ENCODE peak calls at places on chromosomes 7 and 10, in eight cellular contexts. E, Q, C, Y, U, I, G and F are unnamed samples. For H3K79me2 and H3K27me3, the result is how much of the 10 kb centered on the place peaks cover.

GRCh38 chr10:80168679-80169380 is 36.3 kb downstream of the PLAC9 start:
- DNase-seq in C (no peak), Y (no peak), G (no peak), Q (peak), E (no peak), I (no peak), U (no peak), F (peak)

GRCh38 chr7:100189061-100189460 is 11.3 kb downstream of the STAG3 start:
- DNase-seq in Y (no peak), G (no peak), Q (no peak), I (no peak), E (no peak), C (no peak), U (no peak), F (no peak)

GRCh38 chr7:44891372-44891771 is 6.0 kb upstream of the PURB start:
- DNase-seq in Y (no peak), E (no peak), U (no peak), C (no peak), Q (no peak), G (no peak), I (no peak), F (no peak)

GRCh38 chr7:119957335-119957734 is 315.6 kb upstream of the KCND2 start:
- DNase-seq in Q (no peak), G (no peak), E (no peak), I (no peak), U (no peak), Y (no peak), C (no peak), F (no peak)

GRCh38 chr10:132904169-132904813 is 38.1 kb downstream of the CFAP46 start:
- DNase-seq in E (peak), G (peak), U (peak), Y (peak), C (peak), I (peak), Q (peak), F (peak)

GRCh38 chr7:92723978-92724377 is 112.4 kb downstream of the CDK6 start:
- DNase-seq in Y (no peak), G (no peak), E (no peak), I (no peak), Q (no peak), C (no peak), U (no peak), F (peak)

GRCh38 chr10:111113238-111113960 is 36.6 kb downstream of the ADRA2A start:
- DNase-seq in Y (no peak), G (no peak), C (no peak), U (no peak), E (no peak), Q (no peak), I (no peak), F (no peak)

GRCh38 chr10:129764011-129764900 is 199.8 kb downstream of the EBF3 start:
- DNase-seq in Q (no peak), E (no peak), G (no peak), Y (peak), U (no peak), I (no peak), C (no peak), F (peak)

GRCh38 chr10:29063806-29064644 is 224.8 kb upstream of the LYZL1 start:
- DNase-seq in I (peak), E (peak), Y (no peak), C (no peak), Q (no peak), U (no peak), G (peak), F (no peak)

GRCh38 chr10:5272065-5272803 is 75.6 kb downstream of the AKR1C4 start:
- DNase-seq in Q (no peak), G (no peak), E (no peak), U (no peak), C (no peak), Y (no peak), I (no peak), F (no peak)

GRCh38 chr7:158353606-158354570 is 233.7 kb downstream of the PTPRN2 start:
- DNase-seq in C (peak), I (no peak), G (no peak), Q (peak), Y (peak), U (peak), E (no peak), F (peak)

GRCh38 chr10:12993595-12993994 is 7.9 kb downstream of the CCDC3 start:
- DNase-seq in Q (no peak), U (no peak), G (peak), Y (no peak), E (no peak), C (no peak), I (no peak), F (no peak)

GRCh38 chr10:17910144-17910789 is 41.5 kb upstream of the SLC39A12 start:
- DNase-seq in C (peak), U (peak), I (peak), G (peak), Y (peak), Q (peak), E (peak), F (peak)

GRCh38 chr7:112272921-112273561 is 66.5 kb downstream of the ZNF277 start:
- DNase-seq in U (no peak), E (no peak), G (no peak), Y (no peak), I (no peak), Q (peak), C (no peak), F (no peak)

GRCh38 chr7:131778601-131779000 is 222.2 kb upstream of the PODXL start:
- DNase-seq in I (no peak), U (no peak), Y (no peak), Q (no peak), E (no peak), G (no peak), C (no peak), F (no peak)

GRCh38 chr7:67659066-67659465 is 662.4 kb downstream of the TYW1 start:
- DNase-seq in Y (no peak), C (no peak), E (no peak), U (no peak), Q (no peak), I (no peak), G (no peak), F (no peak)

GRCh38 chr7:126806614-126807013 is 446.1 kb downstream of the GRM8 start:
- DNase-seq in U (no peak), E (no peak), Q (no peak), G (no peak), C (no peak), I (no peak), Y (no peak), F (no peak)

GRCh38 chr7:8176370-8177081 is 85.4 kb downstream of the ICA1 start:
- DNase-seq in G (no peak), C (no peak), E (no peak), Q (peak), Y (no peak), I (no peak), U (no peak), F (no peak)

GRCh38 chr7:47877336-47877735 is 70.9 kb downstream of the PKD1L1 start:
- DNase-seq in Y (no peak), E (no peak), Q (no peak), I (no peak), U (no peak), C (no peak), G (no peak), F (no peak)

GRCh38 chr10:3165196-3165595 is 7.4 kb downstream of the PITRM1 start:
- DNase-seq in G (no peak), U (no peak), Q (no peak), Y (no peak), I (no peak), E (no peak), C (no peak), F (no peak)

GRCh38 chr10:61051356-61051755 is 107.4 kb upstream of the RHOBTB1 start:
- DNase-seq in U (no peak), G (no peak), C (no peak), Q (no peak), I (no peak), E (no peak), Y (no peak), F (no peak)

GRCh38 chr7:134327896-134328295 is 11.2 kb upstream of the SLC35B4 start:
- DNase-seq in I (peak), E (peak), U (peak), Y (peak), Q (peak), G (peak), C (peak), F (peak)

GRCh38 chr7:70659263-70659662 is 472.7 kb upstream of the GALNT17 start:
- DNase-seq in Q (no peak), C (no peak), U (no peak), I (no peak), Y (no peak), G (no peak), E (no peak), F (no peak)

GRCh38 chr10:118958984-118959916 is 70.3 kb upstream of the NANOS1 start:
- DNase-seq in Y (no peak), G (peak), I (peak), C (no peak), E (peak), U (no peak), Q (no peak), F (peak)

GRCh38 chr7:129855234-129855673 is 97.5 kb downstream of the UBE2H start:
- DNase-seq in C (no peak), I (peak), Q (no peak), Y (peak), G (peak), E (peak), U (no peak), F (no peak)

GRCh38 chr10:102599565-102600327 is 44.5 kb upstream of the TRIM8 start:
- DNase-seq in Q (no peak), Y (no peak), G (no peak), I (no peak), U (no peak), C (no peak), E (peak), F (no peak)

GRCh38 chr10:3950676-3951275 is 165.8 kb upstream of the KLF6 start:
- DNase-seq in Y (no peak), Q (no peak), G (no peak), I (no peak), U (no peak), E (no peak), C (no peak), F (no peak)

GRCh38 chr10:112343056-112343806 is 30.7 kb upstream of the ACSL5 start:
- DNase-seq in E (no peak), Q (no peak), C (peak), Y (no peak), U (no peak), I (no peak), G (no peak), F (no peak)

GRCh38 chr10:62491597-62491996 is 117.4 kb downstream of the ZNF365 start:
- DNase-seq in I (no peak), E (no peak), Y (no peak), C (no peak), Q (no peak), G (no peak), U (no peak), F (no peak)

GRCh38 chr10:62492870-62493180 is 118.7 kb downstream of the ZNF365 start:
- DNase-seq in I (no peak), U (no peak), Y (no peak), G (no peak), E (no peak), C (no peak), Q (no peak), F (no peak)

GRCh38 chr10:62496925-62497324 is 122.8 kb downstream of the ZNF365 start:
- DNase-seq in Q (no peak), I (no peak), E (no peak), C (no peak), U (no peak), G (no peak), Y (no peak), F (no peak)

GRCh38 chr10:62492012-62492869 is 118.1 kb downstream of the ZNF365 start:
- DNase-seq in I (peak), C (no peak), Q (peak), E (peak), U (peak), G (peak), Y (peak), F (no peak)
- H3K79me2 ChIP-seq in I (under half), C (under half), Q (under half), E (under half), U (under half), G (under half), Y (under half), F (under half)

GRCh38 chr7:155509025-155509724 is 37.2 kb downstream of the CNPY1 start:
- DNase-seq in Q (no peak), U (no peak), I (no peak), C (no peak), Y (no peak), G (no peak), E (no peak), F (no peak)

GRCh38 chr7:155511597-155511996 is 34.8 kb downstream of the CNPY1 start:
- DNase-seq in E (no peak), G (no peak), Q (no peak), Y (no peak), C (no peak), U (no peak), I (no peak), F (no peak)

GRCh38 chr7:155512246-155512887 is 34.0 kb downstream of the CNPY1 start:
- DNase-seq in I (no peak), Q (no peak), E (no peak), G (no peak), Y (no peak), U (no peak), C (no peak), F (no peak)

GRCh38 chr7:155509725-155510551 is 36.4 kb downstream of the CNPY1 start:
- DNase-seq in U (no peak), Q (no peak), Y (no peak), C (no peak), G (no peak), E (no peak), I (no peak), F (peak)

DNA sequence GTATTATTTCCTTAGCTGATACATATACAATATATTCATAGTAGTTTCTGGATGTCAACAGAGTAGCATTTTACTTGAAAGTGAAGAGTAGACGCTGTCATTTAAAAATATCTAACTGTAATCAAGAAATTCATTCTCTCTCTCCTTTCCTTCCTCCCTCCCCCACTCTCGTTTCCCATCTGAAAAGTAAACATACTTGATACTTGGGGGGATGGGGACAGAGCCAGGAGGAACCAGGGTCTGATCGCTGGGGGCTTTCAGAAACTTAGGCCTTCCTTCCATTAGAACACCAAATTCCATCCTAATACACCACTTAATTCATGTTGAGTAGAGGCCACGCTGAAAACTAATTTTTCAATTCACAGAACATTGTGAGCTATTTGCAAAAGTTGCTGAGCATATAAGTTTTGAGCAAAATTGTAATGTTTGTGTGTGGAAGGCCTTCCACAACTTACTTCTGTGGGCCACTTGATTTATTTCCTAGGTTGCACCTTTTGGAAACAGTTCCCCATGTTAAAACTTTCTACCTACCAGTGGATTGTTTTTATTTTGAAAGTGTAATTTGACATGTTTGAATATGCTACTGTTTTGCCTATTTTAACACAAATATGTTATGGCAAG is 35.3 kb downstream of the CNPY1 start:
- DNase-seq in I (no peak), G (no peak), Q (no peak), U (no peak), Y (no peak), C (no peak), E (no peak), F (no peak)
- H3K27me3 ChIP-seq in I (half or more), G (under half), Q (half or more), U (half or more), Y (half or more), C (half or more), E (half or more), F (half or more)

GRCh38 chr7:152341914-152342236 is 93.9 kb downstream of the KMT2C start:
- DNase-seq in U (no peak), E (no peak), I (no peak), G (no peak), Q (no peak), Y (no peak), C (no peak), F (no peak)
- H3K79me2 ChIP-seq in U (under half), E (half or more), I (half or more), G (under half), Q (half or more), Y (half or more), C (half or more), F (under half)

GRCh38 chr7:3272691-3273141 is 28.3 kb upstream of the SDK1 start:
- DNase-seq in Q (no peak), E (peak), Y (no peak), G (peak), I (peak), C (no peak), U (peak), F (no peak)
- H3K27me3 ChIP-seq in Q (under half), E (under half), Y (under half), G (under half), I (under half), C (under half), U (under half), F (under half)

DNA sequence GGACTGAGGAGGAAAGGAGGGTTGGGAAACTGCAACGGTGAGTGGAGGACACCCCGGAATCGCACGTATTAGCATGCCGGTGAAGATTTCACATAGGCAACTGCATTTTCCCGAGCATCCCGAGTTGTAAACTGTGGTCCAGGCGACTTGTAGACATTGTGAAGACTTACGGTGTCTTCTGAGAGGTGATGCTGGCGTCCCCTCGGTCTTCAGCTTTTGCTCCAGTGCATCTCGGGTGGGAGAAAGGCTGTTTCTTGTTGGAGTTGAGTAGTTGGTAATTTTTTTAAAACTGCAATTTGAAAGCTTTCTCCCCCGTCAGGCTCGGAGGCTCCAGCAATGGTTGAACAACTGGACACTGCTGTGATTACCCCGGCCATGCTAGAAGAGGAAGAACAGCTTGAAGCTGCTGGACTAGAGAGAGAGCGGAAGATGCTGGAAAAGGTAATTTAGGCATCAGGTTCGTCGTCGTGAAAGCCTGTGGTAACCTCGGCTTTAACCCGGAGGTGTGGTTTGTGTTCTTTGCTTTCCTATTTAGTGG is 539 bp downstream of the HELLS start:
- DNase-seq in I (peak), E (no peak), Q (peak), C (peak), U (no peak), Y (peak), G (peak), F (no peak)
- H3K79me2 ChIP-seq in I (under half), E (under half), Q (half or more), C (under half), U (half or more), Y (under half), G (under half), F (under half)

GRCh38 chr7:27207348-27207985 is 7.6 kb upstream of the HOXA13 start:
- DNase-seq in C (no peak), I (no peak), Y (no peak), G (no peak), E (no peak), Q (no peak), U (no peak), F (no peak)
- H3K27me3 ChIP-seq in C (half or more), I (half or more), Y (under half), G (half or more), E (half or more), Q (under half), U (under half), F (half or more)

GRCh38 chr7:1936531-1937251 is 266.6 kb downstream of the ELFN1 start:
- DNase-seq in Y (no peak), G (no peak), U (no peak), Q (no peak), E (no peak), I (no peak), C (no peak), F (no peak)
- H3K79me2 ChIP-seq in Y (under half), G (under half), U (under half), Q (under half), E (under half), I (under half), C (under half), F (under half)

GRCh38 chr7:157018328-157018996 is 8.0 kb upstream of the MNX1 start:
- DNase-seq in Y (peak), C (peak), G (no peak), I (no peak), U (no peak), E (no peak), Q (no peak), F (no peak)

GRCh38 chr7:157021071-157021891 is 10.8 kb upstream of the MNX1 start:
- DNase-seq in I (no peak), U (no peak), E (no peak), G (no peak), Y (peak), C (peak), Q (no peak), F (peak)

GRCh38 chr7:157020514-157021070 is 10.1 kb upstream of the MNX1 start:
- DNase-seq in U (no peak), G (no peak), E (peak), C (peak), Q (no peak), I (no peak), Y (peak), F (peak)

GRCh38 chr7:157018997-157019591 is 8.6 kb upstream of the MNX1 start:
- DNase-seq in I (no peak), C (peak), G (no peak), Q (no peak), U (no peak), Y (peak), E (peak), F (peak)

GRCh38 chr7:157019718-157020451 is 9.4 kb upstream of the MNX1 start:
- DNase-seq in Y (peak), C (peak), E (peak), Q (no peak), G (no peak), U (no peak), I (no peak), F (no peak)
- H3K27me3 ChIP-seq in Y (half or more), C (half or more), E (half or more), Q (under half), G (half or more), U (under half), I (half or more), F (half or more)